ENCODE peak calls at places on chromosomes 2 and 18, in six cellular contexts. T is AG09309, F is left ventricle myocardium inferior, M is iPS DF 6.9, R is AG10803, P is bronchial epithelial cell. N is an unnamed sample.

GRCh38 chr2:44778221-44778654 is 163.3 kb upstream of the SIX3 start:
- DNase-seq in F (no peak), M (no peak), P (no peak), R (no peak), T (no peak), N (no peak)

GRCh38 chr2:198017068-198017467 is 212.7 kb downstream of the PLCL1 start:
- DNase-seq in P (no peak), T (no peak), F (no peak), M (no peak), R (no peak), N (no peak)

GRCh38 chr18:58362829-58363231 is 266.1 kb downstream of the ALPK2 start:
- DNase-seq in M (no peak), R (peak; percentile 38), F (no peak), T (no peak), P (no peak), N (no peak)

GRCh38 chr2:209525834-209526281 is 102.0 kb downstream of the MAP2 start:
- DNase-seq in P (peak; percentile 69), F (no peak), T (peak; percentile 75), R (peak; percentile 87), M (no peak), N (peak; percentile 63)

GRCh38 chr18:58272779-58273500 is 228.9 kb downstream of the NEDD4L start:
- DNase-seq in M (no peak), P (no peak), F (no peak), T (no peak), R (no peak), N (peak; percentile 1)

GRCh38 chr18:35953688-35954087 is 18.8 kb upstream of the RMP24 start:
- DNase-seq in T (no peak), F (no peak), P (no peak), M (no peak), R (no peak), N (no peak)

GRCh38 chr2:159131882-159132281 is 154.6 kb downstream of the WDSUB1 start:
- DNase-seq in F (no peak), M (no peak), R (peak; percentile 92), P (peak; percentile 89), T (peak; percentile 83), N (no peak)

GRCh38 chr2:177118636-177119035 is 94.0 kb upstream of the HNRNPA3 start:
- DNase-seq in F (no peak), P (no peak), T (no peak), R (no peak), M (no peak), N (no peak)

GRCh38 chr18:8538935-8539334 is 70.3 kb upstream of the RAB12 start:
- DNase-seq in T (no peak), F (no peak), M (no peak), R (no peak), P (no peak), N (no peak)

GRCh38 chr2:76197428-76197827 is 486.7 kb upstream of the GCFC2 start:
- DNase-seq in P (no peak), T (no peak), M (no peak), R (no peak), F (no peak), N (no peak)

GRCh38 chr2:99737526-99737925 is 247.7 kb upstream of the REV1 start:
- DNase-seq in P (no peak), T (no peak), M (no peak), R (no peak), F (no peak), N (no peak)

GRCh38 chr18:23212161-23212560 is 76.9 kb downstream of the CABLES1 start:
- DNase-seq in M (no peak), T (no peak), P (no peak), R (no peak), F (no peak), N (no peak)

GRCh38 chr2:105397959-105398521 is 811 bp downstream of the FHL2 start:
- DNase-seq in R (peak; percentile 45), T (no peak), M (no peak), P (no peak), F (no peak), N (no peak)
- H3K4me3 ChIP-seq in R (peak overlapping the region; percentile 96), T (peak overlapping the region; percentile 65), M (peak overlapping the region; percentile 96), P (peak overlapping the region; percentile 86), F (peak overlapping the region; percentile 68), N (peak overlapping the region; percentile 85)

GRCh38 chr2:120441744-120442471 is 96.0 kb downstream of the INHBB start:
- DNase-seq in P (peak; percentile 36), M (no peak), F (peak; percentile 25), T (no peak), R (peak; percentile 20), N (no peak)
- H3K4me3 ChIP-seq in P (peak overlapping the region; percentile 40), M (peak overlapping the region; percentile 52), F (peak overlapping the region; percentile 57), T (no peak overlapping the region), R (peak overlapping the region; percentile 17), N (no peak overlapping the region)

GRCh38 chr2:231573698-231574421 is 18.8 kb upstream of the TEX44 start:
- DNase-seq in F (no peak), R (no peak), T (no peak), M (no peak), P (no peak), N (no peak)

GRCh38 chr2:231579560-231579959 is 13.1 kb upstream of the TEX44 start:
- DNase-seq in T (no peak), M (no peak), R (no peak), F (no peak), P (no peak), N (no peak)

GRCh38 chr2:231573096-231573495 is 19.6 kb upstream of the TEX44 start:
- DNase-seq in T (no peak), F (no peak), R (no peak), P (no peak), M (no peak), N (no peak)

GRCh38 chr2:231576465-231576864 is 16.2 kb upstream of the TEX44 start:
- DNase-seq in T (no peak), F (no peak), M (no peak), R (no peak), P (no peak), N (no peak)

DNA sequence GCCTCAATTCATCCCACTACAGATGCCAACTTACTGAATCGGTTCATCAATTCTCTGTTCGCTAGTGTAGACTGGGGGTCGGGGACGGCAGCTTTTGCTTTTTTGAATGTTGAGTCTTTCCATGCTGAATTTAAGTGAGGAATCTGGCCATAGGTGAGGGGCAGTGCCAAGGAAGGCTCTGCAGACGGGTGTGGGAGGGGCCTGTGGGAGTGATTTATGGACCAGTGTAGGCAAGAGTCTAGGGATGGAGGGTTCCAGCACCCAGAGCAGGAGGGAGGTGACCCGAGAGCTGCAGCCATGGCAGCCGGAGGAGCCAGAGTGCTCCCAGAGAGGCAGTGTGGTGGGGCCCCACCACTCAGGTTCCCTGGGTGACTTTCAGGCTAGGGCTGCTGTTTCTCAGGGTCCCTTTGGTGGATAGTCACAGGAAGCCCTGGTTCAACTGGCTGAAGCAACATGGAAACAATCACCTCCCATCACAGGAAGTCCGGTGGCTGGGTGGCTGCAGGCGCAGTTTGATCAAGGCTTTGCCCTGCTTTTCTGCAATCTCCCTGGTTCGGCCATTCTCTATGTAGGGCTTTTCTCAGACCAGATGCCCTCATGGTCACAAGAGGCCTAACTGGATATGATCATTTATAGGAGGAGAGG is 16.9 kb upstream of the TEX44 start:
- DNase-seq in T (no peak), P (no peak), F (no peak), M (no peak), R (no peak), N (no peak)
- H3K4me3 ChIP-seq in T (no peak overlapping the region), P (no peak overlapping the region), F (no peak overlapping the region), M (no peak overlapping the region), R (no peak overlapping the region), N (no peak overlapping the region)

DNA sequence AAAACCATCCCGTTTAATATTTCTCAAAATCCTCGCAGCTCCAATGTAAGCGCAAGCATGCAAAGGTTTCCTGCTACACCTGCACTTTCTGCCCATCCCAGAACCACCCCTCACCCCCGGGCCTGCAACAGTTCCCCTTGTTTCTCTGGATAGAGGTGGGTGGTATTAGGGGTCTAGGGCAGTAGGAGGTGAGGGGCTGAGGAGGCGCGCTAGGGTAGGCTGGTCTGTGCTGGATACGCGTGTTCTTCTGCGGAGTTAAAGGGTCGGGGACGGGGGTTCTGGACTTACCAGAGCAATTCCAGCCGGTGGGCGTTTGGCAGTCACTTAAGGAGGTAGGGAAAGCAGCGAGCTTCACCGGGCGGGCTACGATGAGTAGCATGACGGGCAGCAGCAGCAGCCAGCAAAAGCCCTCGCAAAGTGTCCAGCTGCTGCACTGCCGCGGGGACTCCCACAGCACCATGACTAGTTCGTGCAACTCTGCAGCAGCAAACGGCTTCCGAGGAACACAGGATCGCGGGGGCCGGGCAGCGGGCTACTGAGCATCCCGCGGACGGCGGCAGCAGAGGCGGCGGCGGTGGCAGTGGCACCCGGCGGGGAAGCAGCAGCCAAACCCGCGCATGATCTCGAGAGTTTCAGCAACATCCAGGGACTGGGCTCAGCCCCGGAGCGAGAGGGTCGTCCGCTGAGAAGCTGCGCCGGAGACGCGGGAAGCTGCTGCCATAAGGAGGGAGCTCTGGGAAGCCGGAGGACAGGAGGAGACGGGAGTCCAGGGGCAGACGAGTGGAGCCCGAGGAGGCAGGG is 468 bp downstream of the TMEFF2 start:
- DNase-seq in T (no peak), M (no peak), F (peak; percentile 19), R (peak; percentile 7), P (no peak), N (no peak)
- H3K4me3 ChIP-seq in T (peak overlapping the region; percentile 68), M (peak overlapping the region; percentile 58), F (peak overlapping the region; percentile 61), R (peak overlapping the region; percentile 61), P (no peak overlapping the region), N (no peak overlapping the region)

GRCh38 chr2:97645700-97646629 is at the start of gene COX5B:
- DNase-seq in F (peak; percentile 99), M (peak; percentile 75), T (peak; percentile 80), R (peak; percentile 95), P (peak; percentile 93), N (peak; percentile 94)

GRCh38 chr2:97645112-97645699 is 656 bp upstream of the COX5B start:
- DNase-seq in P (peak; percentile 8), R (no peak), M (no peak), T (no peak), F (peak; percentile 41), N (no peak)

GRCh38 chr2:97646977-97647376 is 1.1 kb downstream of the COX5B start:
- DNase-seq in P (no peak), F (no peak), M (no peak), T (no peak), R (no peak), N (no peak)

DNA sequence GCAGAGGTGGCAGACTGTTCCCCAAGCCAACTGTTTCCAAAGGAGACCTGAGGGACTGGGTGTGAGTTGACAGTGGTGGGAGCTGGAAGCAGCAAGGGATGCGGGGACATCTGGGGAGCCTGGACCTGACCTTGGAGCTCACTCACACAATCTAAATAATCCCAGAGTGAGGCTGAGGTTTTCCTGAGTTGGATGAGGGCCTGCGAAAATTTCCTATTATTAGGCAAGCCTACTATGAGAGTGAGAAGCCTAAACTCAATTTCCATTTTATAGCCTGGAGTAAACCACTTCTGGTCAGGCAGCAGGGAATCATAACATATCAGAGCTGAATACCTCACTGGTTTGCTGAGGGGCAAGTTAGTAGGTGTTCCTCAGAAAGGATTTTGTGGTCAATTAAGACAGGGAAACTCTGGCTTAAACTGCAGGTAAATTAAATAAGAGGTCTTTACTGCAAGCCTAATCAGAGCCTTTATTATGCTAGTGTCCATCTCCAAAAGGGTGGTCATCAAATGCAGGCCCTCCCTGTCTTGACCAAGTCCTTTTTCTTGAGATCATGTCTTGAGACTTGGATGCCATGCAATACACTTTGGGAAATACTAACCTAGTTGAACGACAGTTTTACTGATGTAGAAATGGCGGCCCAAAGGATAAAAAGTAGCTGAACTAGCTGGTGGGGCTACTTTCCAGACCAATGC is 1.7 kb upstream of the COX5B start:
- DNase-seq in T (no peak), R (no peak), M (no peak), F (no peak), P (no peak), N (no peak)
- H3K4me3 ChIP-seq in T (no peak overlapping the region), R (no peak overlapping the region), M (no peak overlapping the region), F (no peak overlapping the region), P (no peak overlapping the region), N (no peak overlapping the region)